ENCODE peak calls at places on chromosomes 4 and X, in six cellular contexts. Y is H54, X is smooth muscle cell of the brain vasculature, I is LoVo, J is astrocyte of the hippocampus, B is substantia nigra. V is an unnamed sample.
A peak's percentile ranks its signal among the peaks of the same experiment; 100 is the strongest.

GRCh38 chr4:89434364-89434988 is 126.9 kb upstream of the GPRIN3 start:
- DNase-seq in Y (no peak), J (peak; percentile 60), X (peak; percentile 7), I (peak; percentile 57), B (no peak), V (no peak)

GRCh38 chrX:31333181-31333831 is 261.5 kb upstream of the FTHL17 start:
- DNase-seq in J (peak; percentile 62), I (no peak), Y (peak; percentile 4), B (no peak), X (no peak), V (no peak)

GRCh38 chr4:177519481-177520270 is 77.4 kb upstream of the AGA start:
- DNase-seq in J (peak; percentile 17), Y (no peak), B (no peak), X (no peak), I (no peak), V (no peak)

GRCh38 chrX:45515262-45516215 is 314.9 kb upstream of the DIPK2B start:
- DNase-seq in X (peak; percentile 50), J (peak; percentile 78), I (peak; percentile 74), B (no peak), Y (no peak), V (no peak)

GRCh38 chr4:8216443-8217245 is 17.6 kb downstream of the SH3TC1 start:
- DNase-seq in X (no peak), B (no peak), J (no peak), I (no peak), Y (no peak), V (no peak)

GRCh38 chr4:55906999-55907398 is 41.7 kb upstream of the CEP135 start:
- DNase-seq in J (no peak), B (no peak), Y (no peak), X (no peak), I (peak; percentile 83), V (no peak)

GRCh38 chr4:82500106-82500738 is 61.6 kb downstream of the TMEM150C start:
- DNase-seq in I (no peak), B (no peak), X (no peak), J (no peak), Y (no peak), V (no peak)

GRCh38 chr4:54062392-54062791 is 2.0 kb downstream of the CHIC2 start:
- DNase-seq in B (no peak), Y (no peak), X (no peak), I (no peak), J (no peak), V (no peak)

GRCh38 chrX:136250191-136251041 is 784 bp downstream of the MAP7D3 start:
- DNase-seq in J (peak; percentile 28), X (no peak), I (peak; percentile 1), B (no peak), Y (peak; percentile 24), V (no peak)

GRCh38 chr4:67762091-67762490 is 7.9 kb upstream of the GNRHR start:
- DNase-seq in X (no peak), B (no peak), I (no peak), Y (no peak), J (peak; percentile 59), V (no peak)

GRCh38 chr4:95362906-95363578 is 185.7 kb downstream of the UNC5C start:
- DNase-seq in I (no peak), X (no peak), J (peak; percentile 39), B (no peak), Y (peak; percentile 6), V (no peak)